ENCODE peak calls at places on chromosomes 6 and 20, in five cellular contexts. L is adrenal gland, B is neural crest cell, P is Calu3, R is RWPE1. K is an unnamed sample.

GRCh38 chr6:142303191-142303564 is 1.4 kb downstream of the ADGRG6 start:
- DNase-seq in B (no peak), L (no peak), R (no peak), P (no peak), K (peak)

GRCh38 chr6:159097256-159097655 is 52.5 kb upstream of the TAGAP start:
- DNase-seq in R (no peak), B (no peak), P (no peak), L (no peak), K (no peak)

GRCh38 chr20:17741220-17741619 is 41.5 kb downstream of the BANF2 start:
- DNase-seq in B (no peak), P (no peak), R (no peak), L (no peak), K (no peak)

GRCh38 chr20:62642666-62643520 is 590 bp downstream of the SLCO4A1 start:
- DNase-seq in B (no peak), P (peak), R (peak), L (no peak), K (peak)

GRCh38 chr6:30007132-30007764 is 53.8 kb upstream of the POLR1H start:
- DNase-seq in L (no peak), P (peak), B (no peak), R (no peak), K (no peak)

GRCh38 chr6:122789078-122789861 is at the start of gene SMPDL3A:
- DNase-seq in B (peak), L (peak), P (peak), R (peak), K (peak)

GRCh38 chr6:6582111-6582510 is 6.4 kb upstream of the LY86 start:
- DNase-seq in P (no peak), L (no peak), B (no peak), R (no peak), K (no peak)

GRCh38 chr20:44961868-44962267 is 1.7 kb upstream of the TOMM34 start:
- DNase-seq in B (no peak), L (no peak), R (peak), P (no peak), K (no peak)

GRCh38 chr6:50277774-50278173 is 228.0 kb upstream of the DEFB112 start:
- DNase-seq in B (no peak), P (no peak), R (no peak), L (no peak), K (no peak)

GRCh38 chr20:59472059-59472458 is 132.3 kb upstream of the PHACTR3 start:
- DNase-seq in P (no peak), L (no peak), R (no peak), B (no peak), K (no peak)

GRCh38 chr6:42417641-42418112 is 34.0 kb downstream of the TRERF1 start:
- DNase-seq in R (no peak), L (peak), B (no peak), P (no peak), K (no peak)

GRCh38 chr6:161414180-161414579 is 140.3 kb upstream of the AGPAT4 start:
- DNase-seq in L (no peak), P (no peak), B (no peak), R (no peak), K (no peak)

GRCh38 chr6:132643547-132643946 is 15.4 kb downstream of the TAAR1 start:
- DNase-seq in R (no peak), B (no peak), L (no peak), P (no peak), K (no peak)

GRCh38 chr6:10561566-10562088 is 40.5 kb downstream of the GCNT2 start:
- DNase-seq in R (no peak), L (no peak), P (no peak), B (no peak), K (no peak)

GRCh38 chr20:44582321-44583025 is at the start of gene PKIG:
- DNase-seq in R (no peak), P (no peak), B (no peak), L (peak), K (peak)

GRCh38 chr6:79538481-79538971 is 1.3 kb upstream of the LCA5 start:
- DNase-seq in L (no peak), R (peak), B (no peak), P (no peak), K (peak)

GRCh38 chr6:52454556-52454955 is 34.4 kb downstream of the EFHC1 start:
- DNase-seq in P (peak), R (peak), B (no peak), L (no peak), K (peak)

GRCh38 chr20:41064377-41064776 is 35.8 kb downstream of the TOP1 start:
- DNase-seq in L (no peak), B (no peak), R (no peak), P (no peak), K (no peak)

GRCh38 chr6:13406781-13407180 is 78.4 kb upstream of the TBC1D7 start:
- DNase-seq in R (no peak), B (no peak), P (peak), L (no peak), K (peak)

GRCh38 chr6:147769496-147770087 is 261.1 kb downstream of the SAMD5 start:
- DNase-seq in R (no peak), B (no peak), L (no peak), P (no peak), K (no peak)

GRCh38 chr6:75244063-75244575 is 518 bp upstream of the COX7A2 start:
- DNase-seq in P (no peak), R (no peak), L (peak), B (no peak), K (no peak)

GRCh38 chr20:9966966-9967365 is 67.8 kb upstream of the ANKEF1 start:
- DNase-seq in B (no peak), P (no peak), L (no peak), R (peak), K (peak)

GRCh38 chr6:124870611-124871201 is 91.5 kb upstream of the RNF217 start:
- DNase-seq in R (peak), L (no peak), P (peak), B (no peak), K (peak)

GRCh38 chr20:38725959-38726848 is 1.9 kb downstream of the SLC32A1 start:
- DNase-seq in R (peak), L (no peak), P (peak), B (peak), K (peak)

GRCh38 chr20:6000851-6001250 is 50.4 kb downstream of the MCM8 start:
- DNase-seq in R (no peak), L (no peak), P (no peak), B (no peak), K (no peak)

GRCh38 chr6:119608994-119609393 is 259.4 kb upstream of the MAN1A1 start:
- DNase-seq in R (no peak), P (no peak), L (no peak), B (no peak), K (no peak)

GRCh38 chr6:14661188-14661587 is 543.6 kb downstream of the CD83 start:
- DNase-seq in R (no peak), B (no peak), P (no peak), L (no peak), K (no peak)

GRCh38 chr20:31608256-31608980 is 3.3 kb downstream of the ID1 start:
- DNase-seq in R (peak), L (peak), P (peak), B (no peak), K (peak)

GRCh38 chr20:4519530-4519929 is 202.2 kb upstream of the PRND start:
- DNase-seq in R (no peak), P (peak), L (no peak), B (no peak), K (peak)

GRCh38 chr6:49370518-49370917 is 92.5 kb downstream of the MMUT start:
- DNase-seq in R (no peak), B (no peak), P (no peak), L (no peak), K (no peak)

GRCh38 chr20:44017905-44018683 is 103.4 kb downstream of the TOX2 start:
- DNase-seq in B (no peak), R (peak), L (peak), P (peak), K (peak)

GRCh38 chr20:8633366-8633765 is 435.5 kb upstream of the PLCB4 start:
- DNase-seq in R (no peak), L (no peak), P (no peak), B (no peak), K (no peak)

GRCh38 chr20:32543570-32544259 is 41.4 kb downstream of the NOL4L start:
- DNase-seq in L (no peak), R (no peak), B (no peak), P (no peak), K (no peak)

GRCh38 chr6:44002591-44003344 is 124.5 kb downstream of the MRPL14 start:
- DNase-seq in L (no peak), B (peak), P (peak), R (peak), K (no peak)

GRCh38 chr20:45340951-45341350 is 7.3 kb downstream of the SDC4 start:
- DNase-seq in R (peak), B (no peak), L (no peak), P (no peak), K (no peak)

DNA sequence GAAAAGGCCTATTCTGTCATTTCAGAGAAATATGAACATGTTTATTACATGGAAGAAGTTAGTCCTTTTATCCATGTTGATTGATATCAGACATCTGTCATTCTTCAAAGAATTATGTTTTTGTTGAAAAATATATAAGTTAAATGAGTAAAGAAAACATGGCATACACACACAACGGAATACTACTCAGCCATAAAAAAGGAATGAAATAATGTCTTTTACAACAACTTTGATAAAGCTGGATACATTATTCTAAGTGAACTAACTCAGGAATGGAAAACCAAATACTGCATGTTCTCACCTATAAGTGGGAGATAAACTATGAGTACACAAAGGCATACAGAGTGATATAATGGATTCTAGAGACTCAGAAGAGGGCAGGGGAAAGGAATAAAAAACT is 9.3 kb downstream of the FKBP5 start:
- DNase-seq in B (no peak), R (no peak), P (no peak), L (no peak), K (no peak)
- TF ChIP-seq CTCF in B (no peak), R (no peak), P (no peak), L (no peak), K (no peak)

DNA sequence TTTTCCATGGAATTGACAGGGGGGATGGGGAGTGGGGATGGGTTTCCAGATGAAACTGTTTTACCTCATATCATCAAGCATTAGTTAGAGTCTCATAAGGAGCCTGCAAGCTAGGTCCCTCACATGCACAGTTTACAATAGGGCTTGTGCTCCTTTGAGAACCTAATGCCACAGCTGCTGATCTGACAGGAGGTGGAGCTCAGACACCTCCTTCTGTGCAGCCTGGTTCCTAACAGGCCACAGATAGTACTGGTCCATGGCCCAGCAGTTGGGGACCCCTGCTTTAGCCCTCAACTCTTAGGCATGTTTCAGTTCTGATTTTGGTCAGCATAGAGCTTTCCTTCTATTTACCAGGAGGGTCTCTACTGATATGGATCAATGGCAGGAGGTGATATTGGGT is 251.6 kb downstream of the LAMA2 start:
- DNase-seq in R (no peak), P (no peak), B (no peak), L (no peak), K (no peak)
- TF ChIP-seq CTCF in R (no peak), P (no peak), B (no peak), L (no peak), K (no peak)

GRCh38 chr6:90106449-90106848 is 190.2 kb downstream of the BACH2 start:
- DNase-seq in L (no peak), P (no peak), B (no peak), R (no peak), K (no peak)

GRCh38 chr6:90107721-90108364 is 188.8 kb downstream of the BACH2 start:
- DNase-seq in L (no peak), P (no peak), B (no peak), R (no peak), K (no peak)

GRCh38 chr6:90111387-90111786 is 185.3 kb downstream of the BACH2 start:
- DNase-seq in R (no peak), L (no peak), B (no peak), P (no peak), K (no peak)

GRCh38 chr6:90110971-90111370 is 185.7 kb downstream of the BACH2 start:
- DNase-seq in P (no peak), L (no peak), B (no peak), R (no peak), K (no peak)

DNA sequence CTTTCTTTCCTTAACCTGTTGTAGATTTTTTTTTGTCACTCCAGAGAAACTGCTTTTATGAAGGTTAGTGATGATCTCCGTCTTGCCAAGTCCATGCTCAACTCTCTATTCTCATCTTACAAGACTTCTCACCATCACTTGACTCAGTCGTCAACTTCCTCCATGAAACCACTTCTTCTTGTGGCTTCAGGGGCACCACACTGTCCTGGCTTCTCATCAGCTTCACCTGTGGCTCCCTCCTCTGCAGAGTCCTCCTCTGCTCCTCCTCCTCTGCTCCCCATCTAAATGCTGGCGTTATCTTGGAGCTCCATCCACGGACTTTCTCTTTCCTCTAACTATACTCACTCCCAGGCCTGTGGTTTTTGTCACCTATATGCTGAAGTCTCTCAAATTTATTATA is 187.5 kb downstream of the BACH2 start:
- DNase-seq in B (no peak), R (no peak), L (no peak), P (no peak), K (no peak)
- TF ChIP-seq CTCF in B (no peak), R (no peak), L (no peak), P (no peak), K (no peak)

DNA sequence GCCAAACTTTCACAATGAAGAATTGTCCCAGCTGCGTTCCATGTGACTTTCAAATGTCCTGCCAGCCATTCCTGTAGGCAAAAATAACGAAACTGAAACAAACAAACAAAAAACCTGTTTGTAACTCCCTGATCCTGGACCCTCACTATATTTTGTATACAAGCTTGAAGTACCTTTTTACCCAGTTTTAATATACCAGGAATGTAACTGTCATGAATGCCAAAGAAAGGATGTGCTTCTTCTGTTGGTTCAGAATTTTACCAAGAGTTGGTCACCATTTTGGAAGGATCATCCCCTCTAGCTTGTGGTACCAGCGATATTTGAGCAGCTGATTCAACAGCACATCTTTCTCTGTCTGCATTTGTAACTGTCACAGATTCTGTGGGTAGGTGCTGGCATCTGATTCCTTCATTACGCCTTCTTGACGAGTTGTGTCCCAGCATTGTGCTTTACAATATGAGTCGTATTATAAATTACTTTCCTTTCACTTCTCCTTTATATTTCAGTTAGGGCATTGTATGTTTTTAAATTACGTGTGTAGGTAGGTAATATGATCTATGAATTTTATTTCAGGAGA is 93.9 kb downstream of the DLGAP4 start:
- DNase-seq in P (no peak), B (no peak), L (no peak), R (no peak), K (no peak)
- TF ChIP-seq CTCF in P (no peak), B (no peak), L (peak), R (no peak), K (no peak)

DNA sequence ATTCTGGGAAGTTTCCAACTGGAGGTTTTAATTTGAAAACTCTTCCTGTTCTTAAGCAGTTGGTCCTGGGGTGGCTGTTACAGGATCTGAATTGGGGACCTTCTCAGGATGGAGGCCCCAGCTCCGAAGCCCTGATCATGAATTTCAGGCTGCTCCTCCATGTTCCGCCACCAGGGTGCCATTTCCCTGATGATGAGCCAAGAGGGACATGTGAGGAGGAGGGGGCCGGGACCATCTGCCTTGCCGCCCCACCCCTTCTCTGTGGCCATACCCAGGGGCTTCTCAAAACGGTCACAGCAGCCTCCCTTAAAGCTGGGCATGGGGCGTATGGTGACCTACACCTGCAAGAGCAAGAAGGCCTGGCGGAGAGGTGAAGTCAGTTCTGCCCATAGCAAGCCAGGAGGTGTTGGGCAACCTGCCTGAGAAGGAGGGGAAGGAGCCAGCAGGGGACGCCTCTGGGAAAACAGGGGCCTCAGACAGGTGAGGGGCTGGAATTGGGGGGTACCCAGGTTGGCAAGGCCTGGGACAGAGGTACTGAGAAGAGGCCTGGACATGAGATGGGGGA is 3.6 kb upstream of the BAK1 start:
- DNase-seq in P (peak), R (no peak), L (no peak), B (peak), K (no peak)
- TF ChIP-seq CTCF in P (peak), R (peak), L (peak), B (peak), K (peak)

DNA sequence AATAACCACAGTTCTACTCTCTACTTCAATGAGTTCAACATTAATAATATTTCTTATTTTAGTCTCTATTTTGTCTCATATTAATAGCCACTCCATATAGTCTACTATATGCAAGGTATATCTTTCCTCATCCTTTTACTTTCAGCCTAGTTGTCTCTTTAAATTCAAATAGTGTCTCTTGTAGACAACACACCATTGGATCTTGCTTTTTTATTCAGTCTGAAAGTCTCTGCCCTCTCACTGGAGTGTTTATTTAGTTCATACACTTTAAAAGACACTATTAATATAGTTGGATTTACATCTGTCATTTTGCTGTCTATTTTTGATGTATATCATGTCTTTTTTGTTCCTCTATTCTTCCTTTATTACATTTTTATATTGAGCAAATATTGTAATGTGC is 103.5 kb downstream of the RFPL4B start:
- DNase-seq in P (no peak), R (no peak), L (no peak), B (no peak), K (no peak)
- TF ChIP-seq CTCF in P (no peak), R (no peak), L (no peak), B (no peak), K (no peak)